ENCODE peak calls at places on chromosomes 16 and 17, in four cellular contexts. B is GM23338, E is Caco-2, O is PC-3. R is an unnamed sample.

GRCh38 chr17:50290074-50290702 is 15.9 kb downstream of the TMEM92 start:
- DNase-seq in E (peak), O (peak), B (no peak), R (no peak)

GRCh38 chr16:11665071-11665491 is 3.2 kb upstream of the SNN start:
- DNase-seq in O (no peak), B (peak), E (no peak), R (no peak)

GRCh38 chr17:40483679-40484078 is 17.7 kb downstream of the TNS4 start:
- DNase-seq in B (no peak), E (no peak), O (no peak), R (no peak)

GRCh38 chr17:29241015-29241963 is 5.4 kb upstream of the CRYBA1 start:
- DNase-seq in B (peak), O (peak), E (no peak), R (peak)

GRCh38 chr17:82105417-82105881 is 7.4 kb upstream of the FASN start:
- DNase-seq in E (no peak), B (no peak), O (no peak), R (no peak)

GRCh38 chr16:12735805-12736204 is 67.9 kb downstream of the CPPED1 start:
- DNase-seq in B (peak), E (no peak), O (no peak), R (no peak)

GRCh38 chr17:9056566-9056965 is 35.3 kb downstream of the NTN1 start:
- DNase-seq in O (no peak), B (no peak), E (no peak), R (no peak)

GRCh38 chr16:1775846-1776671 is 3.1 kb upstream of the MRPS34 start:
- DNase-seq in B (no peak), O (no peak), E (no peak), R (no peak)

GRCh38 chr17:80348551-80349436 is 66.2 kb upstream of the ENDOV start:
- DNase-seq in E (no peak), B (no peak), O (peak), R (no peak)

GRCh38 chr17:40303009-40303657 is 5.8 kb upstream of the RARA start:
- DNase-seq in O (peak), B (peak), E (no peak), R (peak)

GRCh38 chr17:4329838-4330237 is 36.6 kb downstream of the UBE2G1 start:
- DNase-seq in O (peak), E (no peak), B (no peak), R (no peak)

GRCh38 chr16:50597563-50598255 is 49.5 kb downstream of the NKD1 start:
- DNase-seq in O (no peak), B (no peak), E (no peak), R (no peak)

GRCh38 chr17:41678411-41678906 is 10.2 kb upstream of the EIF1 start:
- DNase-seq in E (no peak), O (peak), B (no peak), R (no peak)

GRCh38 chr17:82495844-82496528 is 23.5 kb upstream of the FOXK2 start:
- DNase-seq in B (peak), O (no peak), E (peak), R (no peak)

GRCh38 chr16:73890524-73891500 is 405.8 kb upstream of the PSMD7 start:
- DNase-seq in E (no peak), O (no peak), B (peak), R (peak)

GRCh38 chr17:21021208-21021803 is 21.5 kb downstream of the USP22 start:
- DNase-seq in O (no peak), E (no peak), B (no peak), R (no peak)

GRCh38 chr16:3095869-3096268 is 3.2 kb downstream of the ZSCAN10 start:
- DNase-seq in E (no peak), B (peak), O (peak), R (no peak)

GRCh38 chr17:11954961-11955360 is 42.3 kb downstream of the ZNF18 start:
- DNase-seq in E (no peak), B (no peak), O (no peak), R (no peak)

GRCh38 chr17:44557653-44558285 is 485 bp downstream of the FZD2 start:
- DNase-seq in O (no peak), E (no peak), B (peak), R (peak)

GRCh38 chr17:53499277-53499676 is 323.4 kb upstream of the KIF2B start:
- DNase-seq in B (no peak), O (no peak), E (no peak), R (no peak)

GRCh38 chr16:10678655-10679054 is 16.1 kb downstream of the TEKT5 start:
- DNase-seq in O (no peak), E (no peak), B (no peak), R (no peak)

GRCh38 chr17:19360772-19361171 is 1.8 kb downstream of the B9D1 start:
- DNase-seq in E (peak), B (no peak), O (no peak), R (no peak)

GRCh38 chr17:82235775-82236141 is 6.9 kb downstream of the SLC16A3 start:
- DNase-seq in B (no peak), O (no peak), E (no peak), R (no peak)

GRCh38 chr16:82641336-82641984 is 14.7 kb downstream of the CDH13 start:
- DNase-seq in E (no peak), O (peak), B (no peak), R (no peak)
- TF ChIP-seq CTCF in E (peak), O (peak), B (peak), R (no peak)

GRCh38 chr17:76539631-76540271 is at the start of gene PRCD:
- DNase-seq in B (peak), O (peak), E (no peak), R (no peak)
- TF ChIP-seq CTCF in B (no peak), O (no peak), E (no peak), R (peak)

GRCh38 chr16:69443809-69444611 is 19.6 kb downstream of the CYB5B start:
- DNase-seq in B (no peak), O (no peak), E (no peak), R (no peak)

GRCh38 chr16:69435977-69436729 is 11.7 kb downstream of the CYB5B start:
- DNase-seq in O (no peak), B (peak), E (no peak), R (no peak)

GRCh38 chr16:69444873-69445517 is 20.6 kb downstream of the CYB5B start:
- DNase-seq in B (no peak), E (no peak), O (no peak), R (no peak)

GRCh38 chr16:69438465-69438864 is 14.0 kb downstream of the CYB5B start:
- DNase-seq in B (no peak), O (no peak), E (no peak), R (no peak)

DNA sequence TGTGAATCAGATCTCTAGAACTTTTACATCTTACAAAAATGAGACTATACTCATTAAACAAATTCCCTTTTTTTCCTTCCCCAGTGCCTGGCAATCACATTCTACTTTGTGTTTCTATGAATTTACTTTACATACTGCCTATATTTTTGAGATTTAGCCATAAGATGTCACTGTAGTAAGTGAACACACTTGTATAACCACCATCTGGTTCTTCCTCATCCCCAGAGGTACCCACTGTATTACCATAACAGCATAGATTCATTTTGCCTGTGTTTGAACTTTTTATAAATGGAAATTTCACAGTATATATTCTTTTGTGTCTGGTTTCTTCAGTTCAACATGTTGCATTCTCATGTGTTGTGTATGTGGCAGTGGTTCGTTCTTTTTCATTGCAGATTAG is 15.8 kb downstream of the CYB5B start:
- DNase-seq in B (no peak), O (no peak), E (no peak), R (no peak)
- TF ChIP-seq CTCF in B (no peak), O (no peak), E (no peak), R (no peak)

DNA sequence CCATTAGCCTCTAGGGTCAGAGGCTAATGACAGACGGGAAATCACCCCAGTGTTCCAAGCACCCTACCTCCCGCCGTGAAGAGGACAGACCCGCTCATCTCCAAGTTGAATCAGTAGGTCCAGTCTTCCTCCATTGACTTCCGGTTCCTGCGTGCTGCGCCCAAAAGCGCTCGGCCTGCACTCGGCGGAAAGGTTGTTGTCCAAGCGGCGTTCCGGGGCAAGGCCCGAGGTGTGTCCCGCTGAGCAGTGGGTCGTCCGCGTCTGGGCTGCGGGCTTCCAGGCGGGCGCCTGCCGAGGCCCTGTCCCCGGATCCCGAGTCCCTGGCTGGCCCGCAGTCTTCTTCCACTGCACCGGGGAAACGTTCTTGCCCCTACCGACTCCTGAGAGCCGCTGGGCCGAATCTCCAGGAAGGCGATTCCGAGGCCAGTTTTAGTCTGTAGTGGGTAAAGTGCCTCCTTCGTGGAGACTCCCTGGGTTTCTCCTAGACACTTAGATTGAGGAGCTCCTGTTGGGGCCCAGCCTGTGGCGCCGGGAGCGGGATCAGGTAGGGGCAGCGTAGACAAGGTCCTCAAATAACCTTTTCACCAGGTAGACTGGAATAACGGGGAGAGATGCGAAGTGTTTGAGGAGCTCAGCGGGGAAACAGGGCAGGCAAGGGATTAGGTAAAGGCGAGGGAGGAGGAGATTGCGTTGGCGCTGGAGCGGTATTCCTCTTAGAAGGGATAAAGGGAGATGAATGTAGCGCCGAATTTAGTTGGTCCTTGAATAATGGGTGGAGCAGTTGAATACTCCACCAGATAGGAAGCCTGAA is at the start of gene TEFM:
- DNase-seq in O (peak), E (peak), B (peak), R (peak)
- TF ChIP-seq CTCF in O (no peak), E (no peak), B (no peak), R (peak)

DNA sequence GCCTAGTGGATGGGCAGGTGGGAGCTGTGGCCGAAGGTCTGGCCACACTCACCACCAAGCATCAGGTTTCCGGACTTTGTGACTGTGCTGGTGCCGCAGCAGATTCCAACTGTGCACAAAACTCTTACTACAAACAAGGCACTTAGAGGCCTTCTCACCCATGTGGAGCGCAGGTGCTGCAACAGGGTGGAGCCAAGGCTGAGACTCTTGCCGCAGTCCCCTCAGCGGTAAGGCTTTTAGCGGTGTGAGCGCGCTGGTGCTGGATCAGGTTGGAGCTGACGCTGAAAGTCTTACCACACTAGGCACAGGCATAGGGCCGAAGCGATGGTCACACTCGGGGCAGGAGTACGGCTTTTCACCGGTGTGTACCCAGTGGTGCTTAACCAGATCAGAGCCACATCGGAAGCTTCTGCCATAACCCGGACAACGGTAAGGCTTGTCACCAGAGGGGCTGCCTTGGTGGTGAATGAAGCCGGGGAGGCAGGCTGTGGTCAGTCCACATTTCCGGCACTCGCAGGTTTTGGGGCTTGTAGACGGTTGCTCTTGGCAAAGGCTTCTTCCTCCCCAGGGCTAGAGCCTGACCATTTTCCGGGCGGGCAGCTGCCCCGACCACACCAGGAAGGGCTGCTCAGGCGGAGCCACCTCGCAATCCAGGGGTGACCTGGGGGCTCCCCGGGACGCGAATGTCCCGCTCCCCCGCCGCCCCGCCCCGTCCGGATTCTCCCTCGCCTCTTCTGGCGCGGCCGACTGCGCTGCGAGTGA is 1.0 kb upstream of the ARMC5 start:
- DNase-seq in E (peak), O (no peak), B (peak), R (no peak)
- TF ChIP-seq CTCF in E (peak), O (no peak), B (no peak), R (peak)

GRCh38 chr17:35981246-35981645 is at the start of gene CCL16:
- DNase-seq in O (no peak), E (no peak), B (no peak), R (no peak)

GRCh38 chr17:35978346-35978745 is 3.0 kb downstream of the CCL16 start:
- DNase-seq in B (no peak), E (no peak), O (no peak), R (no peak)

GRCh38 chr17:35982409-35983191 is 1.3 kb upstream of the CCL16 start:
- DNase-seq in B (no peak), O (no peak), E (no peak), R (no peak)

GRCh38 chr17:35984140-35984539 is 2.4 kb downstream of the CCL14 start:
- DNase-seq in B (no peak), E (no peak), O (no peak), R (no peak)

GRCh38 chr17:35981908-35982330 is 622 bp upstream of the CCL16 start:
- DNase-seq in E (peak), O (no peak), B (peak), R (no peak)
- TF ChIP-seq CTCF in E (no peak), O (no peak), B (peak), R (peak)

R was measured in neural crest cell.